ENCODE peak calls at places on chromosomes 12 and 14, in nine cellular contexts. Z is pancreas, A is lower lobe of right lung, E is ascending aorta, S is HL-60, F is endodermal cell, N is prostate gland, J is small intestine, T is coronary artery. V is an unnamed sample.

GRCh38 chr14:29584992-29585391 is 342.7 kb downstream of the PRKD1 start:
- DNase-seq in Z (peak), N (peak), J (no peak), T (peak), A (peak), S (no peak), F (peak), E (peak), V (no peak)

GRCh38 chr14:21072102-21072501 is 2.0 kb downstream of the ARHGEF40 start:
- DNase-seq in E (no peak), A (no peak), J (no peak), S (peak), T (no peak), N (no peak), Z (no peak), F (no peak), V (no peak)

GRCh38 chr12:45703942-45704341 is 25.6 kb upstream of the ARID2 start:
- DNase-seq in T (no peak), S (no peak), A (no peak), Z (no peak), J (no peak), E (no peak), N (no peak), F (no peak), V (no peak)

GRCh38 chr12:109539508-109539907 is 33.8 kb downstream of the MMAB start:
- DNase-seq in J (no peak), Z (no peak), E (no peak), T (no peak), N (no peak), F (no peak), S (no peak), A (no peak), V (no peak)

GRCh38 chr14:51208982-51209381 is 31.1 kb upstream of the TMX1 start:
- DNase-seq in Z (no peak), A (no peak), S (no peak), F (no peak), E (no peak), J (no peak), N (no peak), T (no peak), V (no peak)

GRCh38 chr12:65570451-65571130 is 253.7 kb upstream of the HMGA2 start:
- DNase-seq in E (no peak), F (no peak), S (no peak), J (no peak), Z (no peak), N (no peak), A (no peak), T (no peak), V (no peak)

GRCh38 chr14:101196795-101197590 is 293.5 kb upstream of the RTL1 start:
- DNase-seq in T (peak), S (no peak), J (no peak), N (no peak), Z (no peak), A (peak), F (peak), E (peak), V (no peak)

GRCh38 chr14:94028450-94028826 is 2.3 kb downstream of the OTUB2 start:
- DNase-seq in Z (no peak), N (no peak), T (no peak), E (no peak), J (peak), S (no peak), A (no peak), F (no peak), V (no peak)

GRCh38 chr12:111454311-111454710 is 48.6 kb downstream of the SH2B3 start:
- DNase-seq in Z (no peak), F (peak), A (no peak), S (no peak), T (peak), E (no peak), N (no peak), J (no peak), V (no peak)

GRCh38 chr12:88665051-88665450 is 84.8 kb upstream of the KITLG start:
- DNase-seq in E (no peak), T (no peak), A (no peak), J (no peak), F (no peak), S (no peak), Z (no peak), N (no peak), V (no peak)

GRCh38 chr12:109057376-109057775 is 5.0 kb downstream of the USP30 start:
- DNase-seq in T (no peak), E (no peak), S (no peak), N (no peak), J (no peak), Z (no peak), F (no peak), A (no peak), V (no peak)

GRCh38 chr14:35332517-35333346 is 40.5 kb downstream of the PSMA6 start:
- DNase-seq in T (no peak), A (no peak), Z (no peak), N (no peak), F (peak), E (no peak), S (no peak), J (peak), V (no peak)

GRCh38 chr12:81797100-81797499 is 38.0 kb upstream of the PPFIA2 start:
- DNase-seq in N (no peak), J (peak), S (no peak), F (peak), Z (no peak), T (no peak), A (no peak), E (no peak), V (no peak)

GRCh38 chr12:32418903-32419519 is 19.7 kb downstream of the FGD4 start:
- DNase-seq in F (peak), S (no peak), E (no peak), A (no peak), Z (no peak), N (no peak), J (no peak), T (no peak), V (no peak)

GRCh38 chr14:21087294-21088091 is 11.0 kb downstream of the ZNF219 start:
- DNase-seq in E (no peak), J (peak), T (no peak), N (no peak), S (peak), F (peak), Z (no peak), A (no peak), V (no peak)

GRCh38 chr14:96370528-96370927 is 7.2 kb downstream of the GSKIP start:
- DNase-seq in N (no peak), T (no peak), S (no peak), F (no peak), A (no peak), Z (no peak), E (no peak), J (no peak), V (no peak)

DNA sequence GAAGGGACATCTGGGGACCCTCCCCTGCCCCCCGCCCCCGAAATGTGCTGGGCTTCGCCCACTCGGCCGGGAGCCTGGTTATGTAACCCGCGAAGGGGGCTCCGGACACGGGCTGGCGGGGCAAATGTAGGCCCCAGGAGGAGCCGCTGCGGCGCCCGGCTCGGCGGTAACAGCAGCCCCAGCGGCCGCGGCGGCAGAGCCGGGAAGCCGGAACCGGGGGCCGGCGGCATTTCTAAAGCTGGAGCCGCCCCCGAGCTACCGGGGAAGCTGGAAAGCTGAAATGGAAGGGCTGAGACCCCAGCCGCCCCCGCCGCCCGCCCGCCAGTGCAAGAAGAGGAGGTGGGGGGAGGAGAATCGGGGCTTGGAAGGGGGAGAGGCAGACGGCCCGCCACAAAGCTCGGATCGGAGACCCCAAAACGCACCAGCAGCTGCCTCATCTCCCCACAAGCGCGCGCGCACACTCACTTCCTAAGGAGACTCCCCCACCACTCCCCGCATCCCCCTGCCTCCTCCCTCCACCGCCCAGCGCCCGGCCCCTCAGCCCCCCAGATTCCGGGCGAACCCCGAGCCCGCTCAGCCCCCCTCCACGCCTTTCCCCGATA is 1.5 kb downstream of the KDM2B start:
- DNase-seq in N (peak), J (no peak), F (peak), S (no peak), A (peak), Z (peak), E (peak), T (no peak), V (peak)
- H3K27ac ChIP-seq in N (peak), J (peak), F (peak), S (peak), A (peak), Z (peak), E (peak), T (peak), V (peak)

DNA sequence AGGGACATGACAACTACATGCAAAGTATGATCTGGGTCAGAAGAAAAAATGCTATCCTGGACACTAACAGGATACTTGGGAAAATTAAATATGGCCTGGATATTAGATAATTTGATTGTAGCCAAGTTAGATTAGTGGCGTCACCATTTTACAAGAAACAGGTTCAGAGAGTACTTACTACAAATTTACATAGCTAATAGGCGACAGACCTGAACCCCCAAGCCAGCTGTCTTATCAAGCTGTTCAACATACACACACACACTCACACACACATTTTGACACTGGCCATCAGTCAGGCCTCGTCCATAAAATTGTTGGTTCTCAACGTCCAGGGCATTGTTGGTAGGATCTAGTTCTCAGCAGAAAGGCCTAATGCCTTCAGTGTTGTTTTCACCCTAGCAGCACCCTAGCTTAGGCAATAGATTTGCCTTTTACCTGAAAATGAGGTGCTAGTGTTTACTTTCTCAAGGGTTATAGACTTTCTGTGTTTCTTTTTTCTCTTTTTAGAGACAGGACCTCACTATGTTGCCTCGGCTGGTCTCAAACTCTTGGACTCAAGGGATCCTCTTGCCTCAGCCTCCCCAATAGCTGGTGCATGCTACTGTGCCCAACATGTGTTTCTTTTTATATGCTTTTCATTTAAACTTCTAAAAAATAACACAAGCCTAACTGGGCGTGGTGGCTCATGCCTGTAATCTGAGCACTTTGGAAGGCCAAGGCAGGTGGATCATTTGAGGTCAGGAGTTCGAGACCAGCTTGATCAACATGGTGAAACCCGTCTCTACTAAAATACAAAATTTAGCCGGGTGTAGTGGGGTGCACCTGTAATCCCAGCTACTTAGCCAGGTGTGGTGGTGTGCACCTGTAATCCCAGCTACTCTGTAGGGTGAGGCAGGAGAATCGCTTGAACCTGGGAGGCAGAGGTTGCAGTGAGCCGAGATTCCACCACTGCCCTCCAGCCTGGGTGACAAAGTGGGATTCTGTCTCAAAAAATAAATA is 3.4 kb upstream of the C14orf93 start:
- DNase-seq in S (no peak), A (no peak), N (no peak), T (no peak), Z (no peak), F (no peak), J (no peak), E (no peak), V (no peak)
- H3K27ac ChIP-seq in S (no peak), A (no peak), N (no peak), T (no peak), Z (no peak), F (no peak), J (no peak), E (peak), V (no peak)

DNA sequence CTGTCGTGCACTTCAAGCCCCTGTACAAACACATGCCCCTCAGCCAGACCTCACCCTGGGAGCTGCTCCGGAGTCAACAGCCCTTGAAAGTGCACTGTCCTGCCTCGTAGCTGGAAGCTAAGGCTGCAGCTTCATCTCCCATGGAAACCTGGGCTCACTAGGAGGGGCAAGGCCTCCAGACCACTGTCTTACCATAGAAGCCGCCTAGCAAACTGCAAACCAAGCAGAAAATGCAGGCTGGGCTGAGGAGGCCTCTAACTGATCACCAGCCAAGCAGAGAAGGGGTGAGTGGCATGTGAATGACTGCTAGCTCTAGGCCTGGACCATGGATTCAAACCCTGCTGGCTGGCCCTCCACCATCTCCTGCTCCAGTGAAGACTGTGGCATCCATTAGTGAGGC is 340.2 kb downstream of the CACNA1C start:
- DNase-seq in A (no peak), F (peak), S (no peak), N (no peak), J (no peak), E (peak), Z (no peak), T (no peak), V (no peak)
- H3K27ac ChIP-seq in A (no peak), F (no peak), S (no peak), N (no peak), J (no peak), E (no peak), Z (no peak), T (no peak), V (no peak)

GRCh38 chr14:103204852-103205540 is 81.7 kb downstream of the TNFAIP2 start:
- DNase-seq in A (no peak), N (no peak), S (no peak), Z (no peak), T (no peak), E (no peak), J (no peak), F (no peak), V (no peak)
- H3K27ac ChIP-seq in A (no peak), N (no peak), S (no peak), Z (no peak), T (no peak), E (no peak), J (no peak), F (no peak), V (no peak)

GRCh38 chr12:2813573-2814185 is 1.2 kb downstream of the ITFG2 start:
- DNase-seq in J (peak), Z (no peak), E (no peak), F (peak), A (no peak), N (peak), T (no peak), S (no peak), V (no peak)
- H3K27ac ChIP-seq in J (no peak), Z (peak), E (peak), F (no peak), A (peak), N (no peak), T (peak), S (peak), V (peak)

GRCh38 chr14:24145219-24145618 is 1.2 kb downstream of the PSME2 start:
- DNase-seq in A (no peak), J (no peak), E (no peak), F (no peak), N (no peak), T (no peak), Z (no peak), S (no peak), V (no peak)
- H3K27ac ChIP-seq in A (peak), J (peak), E (peak), F (no peak), N (no peak), T (no peak), Z (peak), S (no peak), V (no peak)

DNA sequence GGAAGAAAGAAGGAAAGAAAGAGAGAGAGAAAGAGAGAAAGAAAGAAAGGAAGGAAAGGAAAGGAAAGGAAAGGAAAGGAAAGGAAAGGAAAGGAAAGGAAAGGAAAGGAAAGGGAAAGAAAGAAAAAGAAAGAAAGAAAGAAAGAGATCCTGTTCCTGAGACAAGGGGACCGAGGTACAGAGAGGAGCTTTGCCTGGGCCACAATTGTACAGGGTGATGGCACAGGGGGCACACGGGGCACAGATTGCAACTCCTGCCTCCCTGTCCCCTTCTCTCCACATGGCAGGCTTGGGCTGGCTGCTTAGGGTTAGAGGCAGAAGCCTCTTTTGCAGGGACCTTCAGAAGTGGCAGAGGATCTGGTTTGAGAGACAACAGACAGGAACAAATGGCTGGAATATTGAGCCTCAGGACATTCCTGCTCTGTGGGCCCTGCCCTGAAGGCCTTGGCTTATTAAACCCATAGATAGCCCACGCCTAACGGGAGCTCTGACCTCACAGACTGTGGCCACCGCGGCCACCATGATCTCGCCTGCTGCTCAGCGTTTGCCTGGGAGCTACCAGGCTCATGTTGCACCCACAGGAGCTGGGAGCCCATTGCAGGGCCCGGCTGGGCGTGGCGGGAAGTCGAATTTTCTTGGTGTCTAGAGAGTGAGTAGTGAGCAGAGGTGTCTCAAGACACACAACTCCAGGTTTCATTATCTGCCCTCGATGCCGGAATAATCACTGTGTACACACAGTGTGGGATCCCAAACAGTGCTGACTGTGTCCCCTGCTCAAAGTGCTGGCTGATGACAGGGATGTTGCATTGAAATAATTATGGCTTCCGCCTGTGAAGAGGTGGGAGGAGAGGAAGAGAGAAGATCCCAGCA is 147.9 kb upstream of the NCOR2 start:
- DNase-seq in S (no peak), Z (no peak), N (no peak), T (no peak), F (no peak), J (no peak), A (peak), E (no peak), V (no peak)
- H3K27ac ChIP-seq in S (no peak), Z (no peak), N (no peak), T (no peak), F (no peak), J (no peak), A (peak), E (no peak), V (no peak)

GRCh38 chr12:79409562-79409961 is 281.2 kb downstream of the PAWR start:
- DNase-seq in A (no peak), S (no peak), J (no peak), E (no peak), F (no peak), N (no peak), Z (no peak), T (no peak), V (no peak)

GRCh38 chr12:79411791-79412190 is 279.0 kb downstream of the PAWR start:
- DNase-seq in Z (no peak), S (no peak), F (no peak), E (no peak), T (no peak), J (peak), A (no peak), N (no peak), V (no peak)

GRCh38 chr12:79407671-79408622 is 282.8 kb downstream of the PAWR start:
- DNase-seq in A (no peak), Z (no peak), S (no peak), F (peak), J (peak), T (no peak), E (peak), N (peak), V (no peak)

GRCh38 chr12:79406993-79407392 is 283.8 kb downstream of the PAWR start:
- DNase-seq in F (no peak), Z (no peak), S (no peak), J (no peak), N (no peak), E (no peak), A (no peak), T (no peak), V (no peak)

DNA sequence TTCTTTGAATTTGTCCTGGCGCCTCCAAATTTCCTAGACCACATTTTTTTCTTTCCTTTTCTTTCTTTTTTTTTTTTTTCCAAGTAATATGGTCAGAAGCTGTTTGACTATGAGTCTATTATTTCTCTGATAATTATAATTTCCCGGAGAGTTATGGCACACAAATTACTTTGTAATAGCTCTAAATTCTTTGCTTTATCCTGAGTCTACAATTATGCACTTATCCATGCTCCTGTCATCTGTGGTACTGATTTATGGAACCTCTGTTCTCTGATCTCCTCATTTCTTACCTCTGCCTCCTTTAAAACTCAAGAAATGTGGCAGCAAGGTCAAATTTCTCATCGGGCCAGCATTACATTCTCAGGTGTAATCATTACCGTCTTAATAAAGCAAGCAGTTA is 282.1 kb downstream of the PAWR start:
- DNase-seq in A (no peak), N (no peak), E (no peak), T (no peak), J (no peak), S (no peak), F (no peak), Z (no peak), V (no peak)
- H3K27ac ChIP-seq in A (no peak), N (no peak), E (no peak), T (no peak), J (no peak), S (no peak), F (no peak), Z (no peak), V (no peak)

GRCh38 chr12:124635316-124635715 is 67.9 kb upstream of the NCOR2 start:
- DNase-seq in T (no peak), E (no peak), N (no peak), A (no peak), F (no peak), Z (no peak), J (no peak), S (no peak), V (no peak)
- H3K27ac ChIP-seq in T (no peak), E (no peak), N (no peak), A (no peak), F (no peak), Z (no peak), J (no peak), S (no peak), V (no peak)

V was measured in substantia nigra.